ENCODE peak calls at places on chromosomes 16 and 17, in six cellular contexts. O is epithelial cell of esophagus; Q is GM12865; E is AG09319; A is activated CD8-positive, alpha-beta memory T cell treated with anti-CD3 and anti-CD28 coated beads, Interleukin-2, amount 50 U/mL, for 4 hours; P is RWPE1. N is an unnamed sample.

GRCh38 chr16:84482001-84482891 is 22.2 kb downstream of the MEAK7 start:
- DNase-seq in O (peak; percentile 35), E (no peak), P (no peak), Q (no peak), A (no peak), N (no peak)

GRCh38 chr17:31061678-31062077 is 33.1 kb upstream of the NF1 start:
- DNase-seq in E (no peak), O (no peak), Q (peak; percentile 9), A (no peak), P (no peak), N (no peak)

GRCh38 chr17:65473985-65474384 is 87.5 kb downstream of the AXIN2 start:
- DNase-seq in O (no peak), E (no peak), P (no peak), Q (no peak), A (no peak), N (no peak)

GRCh38 chr17:45147102-45147580 is 1.1 kb upstream of the HEXIM1 start:
- DNase-seq in Q (peak; percentile 92), O (peak; percentile 61), A (no peak), P (no peak), E (no peak), N (no peak)

GRCh38 chr16:887846-888245 is 82.9 kb downstream of the LMF1 start:
- DNase-seq in A (no peak), E (no peak), O (no peak), P (no peak), Q (no peak), N (no peak)

GRCh38 chr16:16100631-16101030 is 122.7 kb downstream of the ABCC6 start:
- DNase-seq in P (no peak), Q (no peak), A (no peak), O (no peak), E (no peak), N (no peak)

GRCh38 chr16:28324887-28325279 is 32.6 kb downstream of the SBK1 start:
- DNase-seq in Q (no peak), P (no peak), E (no peak), O (no peak), A (no peak), N (no peak)

GRCh38 chr17:42111901-42112551 is 488 bp downstream of the DHX58 start:
- DNase-seq in A (no peak), O (peak; percentile 52), E (no peak), Q (peak; percentile 46), P (peak; percentile 42), N (peak; percentile 48)

GRCh38 chr17:79758260-79758659 is 19.7 kb upstream of the CBX2 start:
- DNase-seq in Q (no peak), E (no peak), A (no peak), P (no peak), O (no peak), N (no peak)

GRCh38 chr17:65374966-65375365 is 186.5 kb downstream of the AXIN2 start:
- DNase-seq in A (no peak), P (no peak), O (no peak), E (no peak), Q (no peak), N (no peak)

GRCh38 chr16:27402964-27403600 is 1.1 kb downstream of the IL21R start:
- DNase-seq in A (peak; percentile 58), O (no peak), P (no peak), E (no peak), Q (peak; percentile 88), N (no peak)

GRCh38 chr16:21190599-21190998 is 20.8 kb downstream of the ZP2 start:
- DNase-seq in O (no peak), P (no peak), A (no peak), E (peak; percentile 49), Q (no peak), N (no peak)

GRCh38 chr16:85557976-85558589 is 55.0 kb upstream of the GSE1 start:
- DNase-seq in A (no peak), E (no peak), O (peak; percentile 71), Q (peak; percentile 48), P (peak; percentile 55), N (peak; percentile 96)

GRCh38 chr16:28040039-28040438 is 23.5 kb downstream of the GSG1L start:
- DNase-seq in P (no peak), O (no peak), Q (no peak), A (no peak), E (no peak), N (no peak)

GRCh38 chr16:31130899-31131298 is 4.6 kb downstream of the PRSS8 start:
- DNase-seq in P (peak; percentile 85), O (peak; percentile 91), Q (no peak), A (no peak), E (no peak), N (peak; percentile 87)

GRCh38 chr16:1363501-1364041 is 11.8 kb downstream of the GNPTG start:
- DNase-seq in P (peak; percentile 62), O (peak; percentile 70), Q (peak; percentile 73), A (peak; percentile 71), E (no peak), N (peak; percentile 90)

GRCh38 chr16:49889725-49890397 is 33.9 kb upstream of the ZNF423 start:
- DNase-seq in P (peak; percentile 19), E (no peak), Q (no peak), O (peak; percentile 3), A (no peak), N (no peak)

GRCh38 chr16:78647019-78647418 is 547.6 kb downstream of the WWOX start:
- DNase-seq in A (no peak), O (no peak), Q (no peak), E (no peak), P (no peak), N (no peak)

GRCh38 chr17:29565643-29566472 is 979 bp downstream of the ABHD15 start:
- DNase-seq in E (no peak), P (no peak), O (peak; percentile 49), Q (peak; percentile 83), A (peak; percentile 60), N (peak; percentile 58)

GRCh38 chr16:85428168-85428898 is 184.8 kb upstream of the GSE1 start:
- DNase-seq in P (no peak), O (peak; percentile 47), A (peak; percentile 51), E (no peak), Q (peak; percentile 70), N (peak; percentile 89)

GRCh38 chr17:61770752-61771533 is 92.4 kb downstream of the BRIP1 start:
- DNase-seq in P (no peak), O (peak; percentile 17), Q (no peak), E (no peak), A (no peak), N (no peak)

GRCh38 chr17:76546556-76547182 is 6.8 kb downstream of the PRCD start:
- DNase-seq in A (no peak), E (peak; percentile 84), P (peak; percentile 55), O (peak; percentile 91), Q (no peak), N (no peak)

GRCh38 chr17:46892192-46892703 is 30.7 kb upstream of the GOSR2 start:
- DNase-seq in O (no peak), P (no peak), E (no peak), A (no peak), Q (no peak), N (no peak)

GRCh38 chr16:11499295-11500089 is 87.2 kb downstream of the LITAF start:
- DNase-seq in Q (no peak), A (no peak), O (peak; percentile 52), P (peak; percentile 30), E (no peak), N (no peak)

GRCh38 chr17:43579570-43580140 is 33.5 kb upstream of the ETV4 start:
- DNase-seq in A (no peak), P (peak; percentile 75), O (peak; percentile 95), E (no peak), Q (peak; percentile 26), N (no peak)

GRCh38 chr16:11235703-11235991 is 20.4 kb downstream of the SOCS1 start:
- DNase-seq in A (no peak), O (no peak), Q (no peak), E (no peak), P (no peak), N (no peak)

GRCh38 chr16:54633943-54634362 is 296.7 kb upstream of the IRX5 start:
- DNase-seq in E (no peak), P (peak; percentile 25), Q (no peak), O (peak; percentile 66), A (no peak), N (peak; percentile 18)

GRCh38 chr17:49210158-49211029 is at the start of the genes ABI3 and GNGT2:
- DNase-seq in A (peak; percentile 56), E (no peak), P (no peak), O (no peak), Q (peak; percentile 95), N (no peak)